ENCODE peak calls at places on chromosomes 7 and 10, in seven cellular contexts. R is ascending aorta, U is brain microvascular endothelial cell, H is caudate nucleus, E is NCI-H1105 treated with DMSO at 0.1 percent for 48 hours, Z is RPMI8226, F is COR-L47. J is an unnamed sample.

GRCh38 chr10:79104264-79104954 is 35.6 kb downstream of the ZMIZ1 start:
- DNase-seq in H (peak; percentile 37), U (no peak), F (no peak), Z (peak; percentile 71), R (no peak), E (no peak), J (no peak)

GRCh38 chr10:79232864-79233263 is 114.4 kb upstream of the PPIF start:
- DNase-seq in R (no peak), Z (no peak), E (no peak), H (no peak), F (peak; percentile 8), U (no peak), J (no peak)

GRCh38 chr10:987635-987905 is 664 bp upstream of the GTPBP4 start:
- DNase-seq in Z (no peak), R (no peak), F (no peak), E (no peak), H (no peak), U (peak; percentile 23), J (no peak)

GRCh38 chr7:141752634-141753033 is 11.3 kb upstream of the TAS2R3 start:
- DNase-seq in R (no peak), U (no peak), Z (no peak), E (no peak), F (no peak), H (no peak), J (peak; percentile 13)

GRCh38 chr7:3234851-3235250 is 66.2 kb upstream of the SDK1 start:
- DNase-seq in F (no peak), E (no peak), R (no peak), H (no peak), U (peak; percentile 22), Z (no peak), J (no peak)

GRCh38 chr10:46296629-46297275 is 10.0 kb downstream of the ANTXRL start:
- DNase-seq in F (no peak), R (no peak), U (no peak), H (no peak), Z (no peak), E (no peak), J (no peak)

GRCh38 chr10:72720814-72721665 is 29.1 kb downstream of the MCU start:
- DNase-seq in Z (no peak), E (no peak), U (no peak), H (no peak), F (no peak), R (no peak), J (no peak)

GRCh38 chr7:27433581-27433980 is 191.0 kb downstream of the EVX1 start:
- DNase-seq in F (no peak), H (no peak), U (no peak), E (no peak), Z (no peak), R (no peak), J (no peak)

GRCh38 chr7:98802088-98802780 is 67.6 kb downstream of the TMEM130 start:
- DNase-seq in Z (peak; percentile 97), U (peak; percentile 22), H (peak; percentile 4), E (peak; percentile 97), R (peak; percentile 79), F (peak; percentile 97), J (peak; percentile 72)

GRCh38 chr7:27174077-27175004 is at the start of gene HOXA10:
- DNase-seq in E (peak; percentile 61), R (no peak), F (peak; percentile 36), Z (no peak), H (no peak), U (no peak), J (no peak)

GRCh38 chr7:33062023-33062781 is at the start of gene NT5C3A:
- DNase-seq in F (peak; percentile 30), H (peak; percentile 45), U (peak; percentile 19), R (no peak), E (peak; percentile 46), Z (peak; percentile 54), J (peak; percentile 48)

GRCh38 chr10:78313636-78314035 is 280.0 kb downstream of the RPS24 start:
- DNase-seq in F (no peak), H (no peak), E (no peak), R (no peak), Z (no peak), U (no peak), J (no peak)